ENCODE peak calls at places on chromosomes 4 and X, in four cellular contexts. Y is ACHN, W is choroid plexus epithelial cell, T is dorsolateral prefrontal cortex. O is an unnamed sample.
A peak's percentile ranks its signal among the peaks of the same experiment; 100 is the strongest.

GRCh38 chr4:171929477-171929876 is 116.3 kb downstream of the GALNTL6 start:
- DNase-seq in Y (no peak), W (no peak), T (no peak), O (no peak)

GRCh38 chrX:49089553-49089952 is 9.9 kb upstream of the WDR45 start:
- DNase-seq in Y (no peak), W (no peak), T (no peak), O (no peak)

GRCh38 chrX:151153086-151153485 is 23.3 kb upstream of the GPR50 start:
- DNase-seq in Y (peak; percentile 35), W (peak; percentile 20), T (peak; percentile 46), O (peak; percentile 36)

GRCh38 chrX:154429708-154430107 is 1.2 kb downstream of the ATP6AP1 start:
- DNase-seq in Y (no peak), W (no peak), T (no peak), O (no peak)

GRCh38 chrX:139025822-139026221 is 314.3 kb upstream of the FGF13 start:
- DNase-seq in Y (no peak), W (no peak), T (no peak), O (no peak)

GRCh38 chr4:48337726-48338125 is 3.6 kb upstream of the SLAIN2 start:
- DNase-seq in Y (no peak), W (no peak), T (no peak), O (no peak)

GRCh38 chr4:122652379-122652778 is 31.5 kb upstream of the IL21 start:
- DNase-seq in Y (peak; percentile 61), W (peak; percentile 91), T (no peak), O (peak; percentile 24)

GRCh38 chrX:77223046-77223445 is 224.1 kb upstream of the FGF16 start:
- DNase-seq in Y (no peak), W (no peak), T (no peak), O (no peak)

GRCh38 chrX:150648296-150648940 is 44.8 kb upstream of the MTMR1 start:
- DNase-seq in Y (no peak), W (peak; percentile 6), T (no peak), O (no peak)

GRCh38 chr4:140996757-140997156 is 136.5 kb downstream of the RNF150 start:
- DNase-seq in Y (peak; percentile 1), W (peak; percentile 79), T (no peak), O (no peak)

GRCh38 chrX:72041166-72041565 is 90.5 kb downstream of the RTL5 start:
- DNase-seq in Y (no peak), W (no peak), T (no peak), O (peak; percentile 8)

GRCh38 chrX:48689143-48689920 is 5.7 kb downstream of the WAS start:
- DNase-seq in Y (no peak), W (no peak), T (no peak), O (no peak)

GRCh38 chr4:153146031-153146430 is 58.2 kb upstream of the TRIM2 start:
- DNase-seq in Y (no peak), W (no peak), T (no peak), O (no peak)

GRCh38 chr4:1534076-1534872 is 128.0 kb upstream of the NKX1-1 start:
- DNase-seq in Y (no peak), W (no peak), T (no peak), O (no peak)

GRCh38 chr4:83075271-83075670 is 39.3 kb downstream of the PLAC8 start:
- DNase-seq in Y (no peak), W (peak; percentile 39), T (no peak), O (no peak)

GRCh38 chrX:3252744-3253143 is 93.7 kb downstream of the MXRA5 start:
- DNase-seq in Y (no peak), W (no peak), T (no peak), O (no peak)

O was measured in BE2C.